ENCODE peak calls at places on chromosomes 2 and 18, in five cellular contexts. One of them, this sample, is unnamed.

GRCh38 chr2:215693269-215693998 is 257.6 kb upstream of the FN1 start:
- DNase-seq in breast epithelium: no peak
- DNase-seq in endothelial cell of umbilical vein: peak; percentile 85
- DNase-seq in right lobe of liver: no peak
- DNase-seq in HepG2: peak; percentile 93
- DNase-seq in this sample: no peak

GRCh38 chr18:10588975-10589374 is 63.1 kb downstream of the NAPG start:
- DNase-seq in endothelial cell of umbilical vein: no peak
- DNase-seq in breast epithelium: no peak
- DNase-seq in right lobe of liver: no peak
- DNase-seq in HepG2: no peak
- DNase-seq in this sample: no peak

GRCh38 chr2:30197570-30197969 is 33.8 kb upstream of the LBH start:
- DNase-seq in endothelial cell of umbilical vein: no peak
- DNase-seq in right lobe of liver: no peak
- DNase-seq in breast epithelium: no peak
- DNase-seq in HepG2: no peak
- DNase-seq in this sample: no peak

GRCh38 chr2:175805442-175806114 is 196.5 kb downstream of the LNPK start:
- DNase-seq in right lobe of liver: no peak
- DNase-seq in breast epithelium: no peak
- DNase-seq in endothelial cell of umbilical vein: no peak
- DNase-seq in HepG2: no peak
- DNase-seq in this sample: no peak

GRCh38 chr18:59691046-59691395 is 6.2 kb downstream of the CCBE1 start:
- DNase-seq in HepG2: no peak
- DNase-seq in breast epithelium: no peak
- DNase-seq in right lobe of liver: no peak
- DNase-seq in endothelial cell of umbilical vein: no peak
- DNase-seq in this sample: no peak

GRCh38 chr2:168660859-168661258 is 141.6 kb upstream of the NOSTRIN start:
- DNase-seq in HepG2: no peak
- DNase-seq in endothelial cell of umbilical vein: no peak
- DNase-seq in right lobe of liver: no peak
- DNase-seq in breast epithelium: no peak
- DNase-seq in this sample: no peak

GRCh38 chr2:15050483-15050882 is 418.0 kb downstream of the LRATD1 start:
- DNase-seq in endothelial cell of umbilical vein: no peak
- DNase-seq in breast epithelium: no peak
- DNase-seq in HepG2: no peak
- DNase-seq in right lobe of liver: no peak
- DNase-seq in this sample: no peak

GRCh38 chr2:149587950-149588487 is 444 bp upstream of the MMADHC start:
- DNase-seq in breast epithelium: no peak
- DNase-seq in right lobe of liver: no peak
- DNase-seq in endothelial cell of umbilical vein: no peak
- DNase-seq in HepG2: no peak
- DNase-seq in this sample: no peak

GRCh38 chr18:8424917-8425725 is 184.1 kb upstream of the RAB12 start:
- DNase-seq in HepG2: peak; percentile 13
- DNase-seq in breast epithelium: no peak
- DNase-seq in right lobe of liver: no peak
- DNase-seq in endothelial cell of umbilical vein: no peak
- DNase-seq in this sample: no peak

GRCh38 chr2:10620481-10620880 is 69.3 kb downstream of the NOL10 start:
- DNase-seq in breast epithelium: no peak
- DNase-seq in endothelial cell of umbilical vein: no peak
- DNase-seq in right lobe of liver: no peak
- DNase-seq in HepG2: no peak
- DNase-seq in this sample: no peak

GRCh38 chr2:108267117-108267516 is 21.6 kb upstream of the SULT1C2 start:
- DNase-seq in breast epithelium: no peak
- DNase-seq in endothelial cell of umbilical vein: no peak
- DNase-seq in HepG2: no peak
- DNase-seq in right lobe of liver: no peak
- DNase-seq in this sample: no peak

GRCh38 chr2:102140367-102140766 is 2.2 kb upstream of the IL1R1 start:
- DNase-seq in breast epithelium: no peak
- DNase-seq in endothelial cell of umbilical vein: no peak
- DNase-seq in HepG2: no peak
- DNase-seq in right lobe of liver: no peak
- DNase-seq in this sample: no peak

GRCh38 chr2:38443021-38443541 is 66.0 kb upstream of the ATL2 start:
- DNase-seq in HepG2: no peak
- DNase-seq in endothelial cell of umbilical vein: no peak
- DNase-seq in right lobe of liver: no peak
- DNase-seq in breast epithelium: peak; percentile 65
- DNase-seq in this sample: peak; percentile 63

GRCh38 chr2:47357475-47357874 is 45.5 kb upstream of the MSH2 start:
- DNase-seq in breast epithelium: no peak
- DNase-seq in endothelial cell of umbilical vein: peak; percentile 42
- DNase-seq in right lobe of liver: no peak
- DNase-seq in HepG2: peak; percentile 51
- DNase-seq in this sample: peak; percentile 57

GRCh38 chr18:3832211-3832610 is 382.2 kb downstream of the TGIF1 start:
- DNase-seq in right lobe of liver: no peak
- DNase-seq in breast epithelium: no peak
- DNase-seq in HepG2: no peak
- DNase-seq in endothelial cell of umbilical vein: no peak
- DNase-seq in this sample: no peak

GRCh38 chr2:133977385-133977784 is 276.5 kb upstream of the MGAT5 start:
- DNase-seq in right lobe of liver: no peak
- DNase-seq in endothelial cell of umbilical vein: no peak
- DNase-seq in breast epithelium: no peak
- DNase-seq in HepG2: no peak
- DNase-seq in this sample: peak; percentile 68

GRCh38 chr2:225748606-225749005 is 349.1 kb downstream of the NYAP2 start:
- DNase-seq in HepG2: no peak
- DNase-seq in right lobe of liver: no peak
- DNase-seq in breast epithelium: no peak
- DNase-seq in endothelial cell of umbilical vein: no peak
- DNase-seq in this sample: no peak

GRCh38 chr2:196166876-196167275 is 4.5 kb downstream of the STK17B start:
- DNase-seq in right lobe of liver: no peak
- DNase-seq in breast epithelium: no peak
- DNase-seq in HepG2: no peak
- DNase-seq in endothelial cell of umbilical vein: peak; percentile 78
- DNase-seq in this sample: no peak

GRCh38 chr2:196169521-196169920 is 1.9 kb downstream of the STK17B start:
- DNase-seq in breast epithelium: no peak
- DNase-seq in endothelial cell of umbilical vein: peak; percentile 16
- DNase-seq in right lobe of liver: no peak
- DNase-seq in HepG2: no peak
- DNase-seq in this sample: no peak

GRCh38 chr2:196170202-196170680 is 1.1 kb downstream of the STK17B start:
- DNase-seq in breast epithelium: peak; percentile 26
- DNase-seq in endothelial cell of umbilical vein: peak; percentile 75
- DNase-seq in HepG2: peak; percentile 28
- DNase-seq in right lobe of liver: no peak
- DNase-seq in this sample: peak; percentile 24

GRCh38 chr2:196168181-196168580 is 3.2 kb downstream of the STK17B start:
- DNase-seq in endothelial cell of umbilical vein: peak; percentile 55
- DNase-seq in right lobe of liver: no peak
- DNase-seq in HepG2: no peak
- DNase-seq in breast epithelium: no peak
- DNase-seq in this sample: no peak

DNA sequence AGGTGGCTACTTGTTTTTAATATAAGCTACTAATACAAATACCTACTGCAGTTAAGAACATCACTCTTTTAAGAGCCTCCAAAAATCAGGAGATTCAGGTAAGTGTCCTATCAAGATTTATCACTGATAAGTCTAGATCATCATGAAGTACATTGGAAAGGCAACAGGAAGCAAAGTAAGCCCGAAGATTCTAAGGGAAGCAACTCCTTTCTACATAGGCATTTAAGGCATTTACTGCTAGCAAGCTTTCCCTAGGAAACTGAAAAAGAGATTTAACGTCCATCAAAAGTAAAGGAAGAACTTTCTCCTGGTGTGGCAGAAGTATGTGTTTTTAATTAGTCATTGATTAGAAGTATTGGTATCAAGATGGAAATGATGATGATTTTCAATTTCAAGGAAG is 3.7 kb downstream of the STK17B start:
- DNase-seq in breast epithelium: no peak
- DNase-seq in right lobe of liver: no peak
- DNase-seq in HepG2: no peak
- DNase-seq in endothelial cell of umbilical vein: peak; percentile 24
- DNase-seq in this sample: no peak
- H3K27ac ChIP-seq in breast epithelium: no peak overlapping the region
- H3K27ac ChIP-seq in right lobe of liver: no peak overlapping the region
- H3K27ac ChIP-seq in HepG2: no peak overlapping the region
- H3K27ac ChIP-seq in endothelial cell of umbilical vein: peak overlapping the region; percentile 50
- H3K27ac ChIP-seq in this sample: peak overlapping the region; percentile 30

GRCh38 chr2:164841719-164842623 is at the start of gene COBLL1:
- DNase-seq in breast epithelium: peak; percentile 75
- DNase-seq in endothelial cell of umbilical vein: peak; percentile 78
- DNase-seq in HepG2: peak; percentile 84
- DNase-seq in right lobe of liver: peak; percentile 84
- DNase-seq in this sample: peak; percentile 92
- TF ChIP-seq POLR2A in breast epithelium: no peak
- TF ChIP-seq POLR2A in endothelial cell of umbilical vein: no peak
- TF ChIP-seq POLR2A in HepG2: no peak
- TF ChIP-seq POLR2A in right lobe of liver: no peak
- TF ChIP-seq POLR2A in this sample: no peak

GRCh38 chr2:182426082-182426914 is 538 bp downstream of the PDE1A start:
- DNase-seq in right lobe of liver: no peak
- DNase-seq in endothelial cell of umbilical vein: no peak
- DNase-seq in breast epithelium: no peak
- DNase-seq in HepG2: no peak
- DNase-seq in this sample: no peak
- H3K27ac ChIP-seq in right lobe of liver: peak overlapping the region; percentile 13
- H3K27ac ChIP-seq in endothelial cell of umbilical vein: no peak overlapping the region
- H3K27ac ChIP-seq in breast epithelium: peak overlapping the region; percentile 65
- H3K27ac ChIP-seq in HepG2: no peak overlapping the region
- H3K27ac ChIP-seq in this sample: peak overlapping the region; percentile 85

DNA sequence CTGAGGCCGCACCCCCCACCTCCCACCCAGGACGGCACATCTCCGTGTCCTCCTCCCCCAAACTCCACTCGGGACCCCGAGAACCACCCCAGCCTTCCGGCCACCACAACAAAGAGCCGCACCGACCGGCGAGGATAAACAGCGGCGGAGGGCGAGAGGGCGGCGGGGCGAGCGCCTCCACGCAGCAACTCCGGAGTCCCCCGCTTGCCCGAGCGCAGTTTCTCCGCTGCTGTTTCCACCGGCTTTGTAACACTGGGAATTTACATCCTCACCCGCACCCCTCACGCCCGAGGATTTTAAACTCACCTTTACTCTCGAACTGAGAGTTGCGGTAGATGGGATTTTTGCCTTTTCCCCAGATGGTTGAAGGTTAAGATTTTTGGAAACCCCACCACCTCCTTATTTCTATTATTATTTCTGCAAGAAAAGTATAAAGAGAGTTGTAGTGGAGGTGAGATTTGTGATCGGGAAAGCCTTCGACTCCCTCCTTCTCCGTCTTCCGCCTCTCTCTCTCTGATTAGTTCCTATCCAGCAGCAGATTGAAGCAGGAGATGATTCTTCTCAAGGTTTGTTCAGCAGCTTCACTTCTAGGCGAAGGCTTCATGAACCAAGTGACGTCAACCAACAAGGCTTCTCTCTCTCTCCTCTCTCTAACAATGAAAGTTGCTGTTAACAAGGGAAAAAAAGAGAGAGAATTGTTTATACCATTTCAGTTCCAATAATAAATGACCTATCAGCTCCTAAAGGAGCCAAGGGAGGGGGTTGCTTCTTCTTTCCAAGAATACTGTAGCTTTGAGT is at the start of gene BAZ2B:
- DNase-seq in right lobe of liver: peak; percentile 61
- DNase-seq in HepG2: peak; percentile 39
- DNase-seq in endothelial cell of umbilical vein: peak; percentile 88
- DNase-seq in breast epithelium: peak; percentile 35
- DNase-seq in this sample: peak; percentile 58
- TF ChIP-seq POLR2A in right lobe of liver: peak; percentile 28
- TF ChIP-seq POLR2A in HepG2: peak; percentile 54
- TF ChIP-seq POLR2A in endothelial cell of umbilical vein: peak; percentile 58
- TF ChIP-seq POLR2A in breast epithelium: peak; percentile 26
- TF ChIP-seq POLR2A in this sample: no peak

This sample was measured in thyroid gland.